ENCODE peak calls at places on chromosomes 11 and 22, in four cellular contexts. G is heart right ventricle, X is upper lobe of right lung, S is tibial nerve. C is an unnamed sample. For H3K36me3 and H3K27me3, the result is how much of the 10 kb centered on the place peaks cover.

GRCh38 chr11:33861911-33862310 is 30.0 kb downstream of the LMO2 start:
- DNase-seq in S (no peak), X (no peak), G (no peak), C (no peak)

GRCh38 chr22:37218771-37219411 is 6.6 kb upstream of the SSTR3 start:
- DNase-seq in S (no peak), G (no peak), X (no peak), C (no peak)

GRCh38 chr11:66313321-66314185 is 3.3 kb downstream of the CD248 start:
- DNase-seq in S (no peak), G (no peak), X (peak), C (peak)

GRCh38 chr22:27344546-27344945 is 457.0 kb downstream of the MN1 start:
- DNase-seq in G (no peak), X (no peak), S (no peak), C (no peak)

GRCh38 chr11:1181420-1181819 is 23.7 kb downstream of the MUC5AC start:
- DNase-seq in S (no peak), G (no peak), X (no peak), C (no peak)

GRCh38 chr11:130301002-130301401 is 13.7 kb downstream of the ZBTB44 start:
- DNase-seq in G (no peak), X (no peak), S (no peak), C (no peak)

GRCh38 chr11:12253843-12254281 is 123.5 kb upstream of the PARVA start:
- DNase-seq in S (no peak), X (no peak), G (no peak), C (no peak)

GRCh38 chr11:110850846-110851245 is 138.6 kb upstream of the ARHGAP20 start:
- DNase-seq in X (no peak), S (no peak), G (no peak), C (no peak)

GRCh38 chr11:32290783-32291182 is 144.6 kb downstream of the WT1 start:
- DNase-seq in S (no peak), G (no peak), X (no peak), C (no peak)

GRCh38 chr11:120108154-120108784 is 29.6 kb downstream of the TRIM29 start:
- DNase-seq in X (peak), G (peak), S (peak), C (peak)

GRCh38 chr11:14249121-14249963 is 109.6 kb downstream of the RRAS2 start:
- DNase-seq in S (peak), X (peak), G (peak), C (peak)

GRCh38 chr11:88175707-88176066 is 444 bp upstream of the RAB38 start:
- DNase-seq in S (no peak), X (no peak), G (no peak), C (no peak)

GRCh38 chr11:107808526-107808925 is 50.1 kb downstream of the SLC35F2 start:
- DNase-seq in S (no peak), G (no peak), X (no peak), C (no peak)

GRCh38 chr11:73158356-73159051 is 16.4 kb upstream of the FCHSD2 start:
- DNase-seq in G (no peak), X (no peak), S (no peak), C (no peak)

GRCh38 chr11:123562166-123562565 is 92.3 kb downstream of the SCN3B start:
- DNase-seq in X (no peak), S (no peak), G (no peak), C (no peak)

GRCh38 chr11:116710762-116711161 is 62.0 kb downstream of the BUD13 start:
- DNase-seq in G (no peak), S (no peak), X (no peak), C (no peak)

GRCh38 chr11:77729063-77729462 is 91.5 kb downstream of the RSF1 start:
- DNase-seq in S (no peak), G (no peak), X (no peak), C (no peak)

GRCh38 chr11:132601863-132602262 is 930.4 kb downstream of the OPCML start:
- DNase-seq in G (no peak), S (no peak), X (no peak), C (no peak)

GRCh38 chr11:63504933-63505586 is 824 bp upstream of the LGALS12 start:
- DNase-seq in X (peak), S (no peak), G (peak), C (no peak)

GRCh38 chr11:11251394-11251970 is 101.6 kb downstream of the CSNK2A3 start:
- DNase-seq in S (no peak), G (no peak), X (no peak), C (no peak)

GRCh38 chr11:5992604-5993251 is 5.9 kb upstream of the OR52L1 start:
- DNase-seq in G (no peak), X (no peak), S (no peak), C (no peak)

GRCh38 chr11:208177-208916 is 839 bp downstream of the RIC8A start:
- DNase-seq in G (peak), S (peak), X (peak), C (peak)

GRCh38 chr11:66589996-66590675 is 2.7 kb downstream of the CCDC87 start:
- DNase-seq in S (no peak), G (no peak), X (no peak), C (no peak)

GRCh38 chr11:117180020-117180419 is 1.5 kb downstream of the SIDT2 start:
- DNase-seq in X (no peak), G (no peak), S (no peak), C (no peak)

GRCh38 chr22:35399114-35399677 is 744 bp upstream of the MCM5 start:
- DNase-seq in X (no peak), G (no peak), S (no peak), C (no peak)

GRCh38 chr11:125093502-125093901 is 17.9 kb downstream of the TMEM218 start:
- DNase-seq in S (no peak), X (no peak), G (no peak), C (no peak)

GRCh38 chr11:110434952-110435779 is 5.4 kb downstream of the FDX1 start:
- DNase-seq in G (no peak), S (no peak), X (no peak), C (no peak)

GRCh38 chr11:6629573-6629891 is 10.3 kb upstream of the TPP1 start:
- DNase-seq in X (no peak), S (no peak), G (no peak), C (no peak)

GRCh38 chr11:17646451-17647145 is 72.8 kb upstream of the MYOD1 start:
- DNase-seq in X (no peak), G (no peak), S (no peak), C (no peak)

GRCh38 chr11:803770-804598 is 1.0 kb downstream of the PIDD1 start:
- DNase-seq in S (no peak), G (peak), X (no peak), C (no peak)

DNA sequence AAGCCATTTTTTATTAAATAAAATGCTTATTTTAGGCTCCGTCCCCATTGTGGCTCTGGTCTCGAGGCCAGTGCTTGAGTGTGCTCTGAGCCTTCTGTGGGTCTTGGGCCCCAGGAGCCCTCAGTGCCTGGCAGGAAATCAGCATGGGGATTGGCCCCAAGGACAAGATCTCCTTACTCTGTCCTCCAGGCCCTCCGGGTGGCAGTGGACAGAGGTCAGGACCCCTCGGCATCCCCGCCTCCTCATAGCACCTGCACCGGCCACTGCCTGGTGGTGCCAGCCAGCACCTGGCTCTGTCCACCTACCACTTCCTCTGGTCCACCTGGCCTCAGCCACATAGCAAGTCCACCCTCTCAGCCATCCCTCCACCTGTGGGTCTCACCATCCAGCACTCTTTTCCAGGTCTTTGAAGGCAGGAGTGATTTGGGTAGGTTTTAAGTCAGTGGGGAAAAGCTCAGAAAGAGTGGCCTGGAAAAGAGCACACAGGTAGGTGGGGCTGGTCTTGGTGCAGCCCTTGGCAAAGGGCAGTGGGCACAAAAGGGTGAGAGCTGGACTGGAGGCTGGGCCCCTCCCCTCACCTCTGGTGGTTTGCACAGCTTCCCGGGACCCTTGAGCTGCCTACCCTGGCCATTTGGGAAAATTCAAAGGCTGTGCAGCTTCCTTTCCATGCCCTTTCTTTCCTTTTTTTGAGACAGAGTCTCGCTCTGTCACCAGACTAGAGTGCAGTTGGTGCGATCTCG is 3.5 kb downstream of the CLDN5 start:
- DNase-seq in G (no peak), S (no peak), X (peak), C (no peak)
- H3K36me3 ChIP-seq in G (under half), S (under half), X (under half), C (under half)

DNA sequence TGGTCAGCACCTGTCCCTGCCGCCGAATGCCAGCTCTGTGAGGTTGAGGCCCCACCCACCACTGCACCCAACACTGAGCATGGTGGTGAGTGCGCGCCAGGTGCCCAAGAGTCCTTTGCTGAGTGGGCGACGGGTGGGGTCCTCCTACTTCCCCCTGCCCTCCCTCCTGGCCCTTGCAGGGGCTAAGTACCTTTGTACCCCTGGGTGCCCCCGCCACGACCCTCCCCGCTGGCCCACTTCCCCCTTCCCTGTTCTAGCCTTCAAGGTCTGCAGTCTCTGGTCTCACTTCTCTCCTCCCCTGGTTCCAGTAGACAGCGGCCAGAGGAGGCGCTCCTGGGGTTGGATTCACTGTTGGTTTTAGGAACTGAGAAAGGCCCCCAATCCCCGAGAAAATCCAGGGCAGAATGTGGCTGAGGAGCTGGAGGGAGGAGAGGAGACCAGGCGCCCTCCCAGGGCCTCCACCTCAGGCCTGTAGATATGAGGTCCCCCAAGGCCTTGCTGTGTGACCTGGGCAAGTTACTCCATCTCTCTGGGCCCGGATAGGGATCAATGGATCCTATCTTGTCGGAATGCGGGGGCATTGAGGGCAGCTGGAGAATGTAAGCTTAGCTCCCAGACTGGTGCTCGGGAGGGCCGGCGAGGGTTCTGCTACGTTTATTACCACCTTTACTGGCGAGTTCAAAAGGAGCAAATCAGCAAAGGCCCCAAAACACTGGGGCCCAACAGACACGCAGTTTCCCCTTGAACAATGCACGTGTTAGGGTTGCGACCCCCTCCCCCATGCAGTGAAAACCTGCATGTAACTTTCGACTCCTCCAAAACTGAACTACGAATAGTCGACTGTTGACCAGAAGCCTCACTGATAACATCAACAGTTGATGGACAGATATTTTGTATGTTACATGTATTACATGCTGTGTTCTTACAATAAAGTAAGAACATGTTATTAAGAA is 31.9 kb upstream of the SMIM38 start:
- DNase-seq in X (peak), S (no peak), G (no peak), C (no peak)
- H3K27me3 ChIP-seq in X (under half), S (under half), G (under half), C (under half)

GRCh38 chr11:7846003-7846402 is 49.3 kb upstream of the OR5P2 start:
- DNase-seq in S (no peak), X (no peak), G (no peak), C (no peak)
- TF ChIP-seq CTCF in S (no peak), X (no peak), G (no peak), C (no peak)

DNA sequence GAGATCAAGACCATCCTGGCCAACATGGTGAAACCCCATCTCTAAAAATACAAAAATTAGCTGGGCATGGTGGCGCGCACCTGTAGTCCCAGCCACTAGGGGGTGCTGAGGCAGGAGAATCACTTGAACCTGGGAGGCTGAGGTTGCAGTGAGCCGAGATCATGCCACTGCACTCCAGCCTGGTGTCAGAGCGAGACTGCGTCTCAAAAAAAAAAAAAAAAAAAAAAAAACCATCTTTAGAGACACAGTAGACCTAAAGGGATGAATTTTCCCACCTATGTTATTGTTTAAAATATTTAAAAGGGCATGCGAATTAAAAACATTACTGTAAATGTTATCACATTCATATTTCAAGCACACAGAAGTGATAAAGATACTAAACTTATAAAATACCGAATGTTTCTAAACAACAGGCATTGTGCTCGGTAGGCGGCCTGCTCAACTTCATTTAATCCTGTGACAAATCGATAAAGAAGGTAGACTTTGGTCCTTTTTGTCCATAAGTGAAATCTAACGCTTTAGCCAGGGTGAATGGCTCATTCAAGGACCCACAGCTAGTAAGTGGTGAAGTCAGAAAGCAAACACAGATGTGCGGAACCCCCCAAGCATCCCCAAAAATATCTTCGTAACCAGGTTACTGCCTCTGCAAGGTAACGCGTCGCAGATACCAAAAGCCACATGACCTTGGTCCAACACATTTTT is 16.1 kb downstream of the NCAPD3 start:
- DNase-seq in G (no peak), S (peak), X (no peak), C (no peak)
- H3K36me3 ChIP-seq in G (under half), S (under half), X (half or more), C (under half)

GRCh38 chr11:27720277-27720830 is 20.1 kb upstream of the BDNF start:
- DNase-seq in G (no peak), S (no peak), X (no peak), C (no peak)

GRCh38 chr11:27718346-27718852 is 18.1 kb upstream of the BDNF start:
- DNase-seq in G (no peak), X (no peak), S (no peak), C (no peak)

GRCh38 chr11:27717801-27718229 is 17.6 kb upstream of the BDNF start:
- DNase-seq in X (no peak), G (no peak), S (no peak), C (no peak)

GRCh38 chr11:27719575-27719925 is 19.3 kb upstream of the BDNF start:
- DNase-seq in X (no peak), G (no peak), S (no peak), C (no peak)

GRCh38 chr11:27718853-27719574 is 18.8 kb upstream of the BDNF start:
- DNase-seq in G (peak), X (peak), S (no peak), C (no peak)
- H3K27me3 ChIP-seq in G (half or more), X (half or more), S (half or more), C (under half)

GRCh38 chr11:16632295-16633200 is 105.9 kb upstream of the C11orf58 start:
- DNase-seq in X (no peak), G (no peak), S (no peak), C (no peak)
- TF ChIP-seq CTCF in X (no peak), G (peak), S (no peak), C (no peak)

GRCh38 chr22:41658869-41659268 is 29.8 kb downstream of the SNU13 start:
- DNase-seq in G (no peak), S (no peak), X (no peak), C (no peak)
- H3K36me3 ChIP-seq in G (half or more), S (under half), X (half or more), C (under half)